ENCODE peak calls at places on chromosomes 12 and 14, in four cellular contexts. U, L, N and E are unnamed samples.

GRCh38 chr12:121827351-121828099 is 23.7 kb downstream of the SETD1B start:
- DNase-seq in U (no peak), L (no peak), N (no peak), E (no peak)

GRCh38 chr14:71594828-71595227 is 337.4 kb upstream of the RGS6 start:
- DNase-seq in U (no peak), L (no peak), N (no peak), E (peak; percentile 45)

GRCh38 chr12:162467-163307 is 51.3 kb downstream of the SLC6A12 start:
- DNase-seq in U (no peak), L (no peak), N (no peak), E (no peak)

GRCh38 chr14:105940534-105941225 is 414.3 kb downstream of the TMEM121 start:
- DNase-seq in U (no peak), L (no peak), N (no peak), E (no peak)

GRCh38 chr14:30243157-30243556 is 315.5 kb upstream of the PRKD1 start:
- DNase-seq in U (no peak), L (no peak), N (no peak), E (no peak)

GRCh38 chr14:83071888-83072501 is 1538.3 kb upstream of the SEL1L start:
- DNase-seq in U (no peak), L (peak; percentile 67), N (peak; percentile 12), E (peak; percentile 5)

GRCh38 chr12:90833228-90833627 is 121.7 kb downstream of the CCER1 start:
- DNase-seq in U (peak; percentile 28), L (no peak), N (no peak), E (no peak)

GRCh38 chr14:87998414-87998813 is 5.4 kb upstream of the GALC start:
- DNase-seq in U (no peak), L (no peak), N (no peak), E (no peak)

GRCh38 chr12:104137175-104137901 is 672 bp downstream of the NFYB start:
- DNase-seq in U (peak; percentile 57), L (peak; percentile 78), N (peak; percentile 48), E (peak; percentile 72)

GRCh38 chr12:3882896-3883564 is 9.8 kb upstream of the PARP11 start:
- DNase-seq in U (peak; percentile 8), L (peak; percentile 66), N (peak; percentile 34), E (peak; percentile 19)

GRCh38 chr14:55191881-55192616 is 664 bp upstream of the DLGAP5 start:
- DNase-seq in U (no peak), L (no peak), N (peak; percentile 13), E (peak; percentile 53)

GRCh38 chr14:67965684-67966083 is 146.1 kb downstream of the RAD51B start:
- DNase-seq in U (no peak), L (no peak), N (no peak), E (no peak)

GRCh38 chr12:121345151-121345810 is 6.9 kb downstream of the ANAPC5 start:
- DNase-seq in U (no peak), L (no peak), N (no peak), E (no peak)

GRCh38 chr14:100900837-100901390 is 2.6 kb downstream of the RTL1 start:
- DNase-seq in U (peak; percentile 8), L (peak; percentile 66), N (peak; percentile 54), E (peak; percentile 29)

GRCh38 chr12:65878540-65878939 is 54.3 kb downstream of the HMGA2 start:
- DNase-seq in U (peak; percentile 44), L (no peak), N (peak; percentile 39), E (peak; percentile 41)

GRCh38 chr12:11754256-11754655 is 104.8 kb downstream of the ETV6 start:
- DNase-seq in U (no peak), L (no peak), N (no peak), E (no peak)

GRCh38 chr12:11756523-11756922 is 107.0 kb downstream of the ETV6 start:
- DNase-seq in U (no peak), L (no peak), N (no peak), E (no peak)

GRCh38 chr12:11753826-11754225 is 104.4 kb downstream of the ETV6 start:
- DNase-seq in U (no peak), L (no peak), N (no peak), E (no peak)

GRCh38 chr12:11756022-11756421 is 106.5 kb downstream of the ETV6 start:
- DNase-seq in U (no peak), L (no peak), N (no peak), E (no peak)

GRCh38 chr12:11755311-11755930 is 105.9 kb downstream of the ETV6 start:
- DNase-seq in U (no peak), L (no peak), N (no peak), E (no peak)
- H3K4me1 ChIP-seq in U (peaks cover 11% of the 10 kb centered on the region), L (peaks cover 2% of the 10 kb centered on the region), N (peaks cover 7% of the 10 kb centered on the region), E (peaks cover 5% of the 10 kb centered on the region)

GRCh38 chr12:26799741-26800140 is 33.3 kb downstream of the ITPR2 start:
- DNase-seq in U (peak; percentile 18), L (no peak), N (no peak), E (no peak)
- H3K27ac ChIP-seq in U (peak overlapping the region; percentile 36), L (peak overlapping the region; percentile 18), N (no peak overlapping the region), E (no peak overlapping the region)

DNA sequence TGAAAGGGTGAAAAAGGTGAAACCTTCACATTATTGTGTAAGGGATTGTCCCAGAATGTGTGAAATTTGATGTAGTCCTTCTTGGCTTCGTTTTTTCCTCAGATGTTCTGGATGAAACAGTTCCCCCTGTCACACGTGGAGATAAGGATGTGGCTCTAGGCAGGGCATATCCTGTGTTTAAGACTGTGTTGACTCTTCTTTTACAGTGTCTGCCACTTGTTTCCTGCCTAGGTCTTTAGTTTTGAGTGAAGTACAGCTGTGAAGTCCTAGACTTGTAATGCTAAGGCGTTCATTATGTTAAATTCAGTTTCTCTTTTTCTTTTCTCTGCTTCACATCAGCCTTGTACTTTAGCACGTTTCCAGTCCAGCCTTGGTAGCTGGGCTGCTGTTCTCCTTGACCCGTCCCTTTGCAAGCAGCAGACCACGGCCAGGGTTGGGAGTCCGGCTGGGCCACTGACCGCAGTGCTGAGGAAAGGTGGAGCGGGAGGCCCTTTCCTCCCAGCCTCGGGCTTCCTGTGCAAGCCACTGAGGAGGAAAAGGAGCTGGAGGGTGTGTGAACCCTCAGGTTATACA is 59.1 kb downstream of the RASSF3 start:
- DNase-seq in U (peak; percentile 81), L (peak; percentile 59), N (no peak), E (no peak)
- H3K4me1 ChIP-seq in U (peaks cover 78% of the 10 kb centered on the region), L (peaks cover 98% of the 10 kb centered on the region), N (peaks cover 97% of the 10 kb centered on the region), E (peaks cover 14% of the 10 kb centered on the region)

GRCh38 chr12:132775502-132776233 is 14.0 kb upstream of the ANKLE2 start:
- DNase-seq in U (no peak), L (no peak), N (no peak), E (no peak)

GRCh38 chr12:132773077-132774020 is 11.7 kb upstream of the ANKLE2 start:
- DNase-seq in U (no peak), L (no peak), N (no peak), E (no peak)

GRCh38 chr12:132772551-132772950 is 10.9 kb upstream of the ANKLE2 start:
- DNase-seq in U (no peak), L (no peak), N (no peak), E (no peak)

GRCh38 chr12:132774646-132775275 is 13.1 kb upstream of the ANKLE2 start:
- DNase-seq in U (no peak), L (no peak), N (no peak), E (no peak)

GRCh38 chr12:132774159-132774558 is 12.5 kb upstream of the ANKLE2 start:
- DNase-seq in U (no peak), L (no peak), N (no peak), E (no peak)
- H3K27ac ChIP-seq in U (no peak overlapping the region), L (no peak overlapping the region), N (no peak overlapping the region), E (no peak overlapping the region)